ENCODE peak calls at places on chromosomes 1 and 21, in six cellular contexts. C, T, R, I, F and H are unnamed samples.

GRCh38 chr1:187477103-187477502 is 648.4 kb downstream of the PLA2G4A start:
- DNase-seq in C (no peak), I (no peak), T (no peak), F (no peak), R (no peak), H (peak)

GRCh38 chr1:25828491-25828890 is 8.7 kb downstream of the MTFR1L start:
- DNase-seq in C (no peak), I (no peak), T (no peak), F (no peak), R (no peak), H (no peak)

GRCh38 chr1:2834741-2835564 is 33.5 kb upstream of the TTC34 start:
- DNase-seq in C (no peak), I (no peak), F (no peak), T (no peak), R (no peak), H (no peak)

GRCh38 chr1:1272341-1273151 is 1.1 kb downstream of the UBE2J2 start:
- DNase-seq in T (no peak), I (no peak), C (no peak), R (no peak), F (no peak), H (no peak)

GRCh38 chr1:151720974-151721787 is at the start of gene RIIAD1:
- DNase-seq in R (no peak), I (no peak), C (peak), F (peak), T (peak), H (peak)

GRCh38 chr21:33185852-33186251 is 43.9 kb upstream of the IFNAR2 start:
- DNase-seq in R (no peak), C (no peak), I (no peak), T (no peak), F (no peak), H (no peak)

GRCh38 chr1:211903490-211904260 is 73.1 kb upstream of the LPGAT1 start:
- DNase-seq in C (no peak), I (no peak), R (no peak), F (no peak), T (no peak), H (no peak)

GRCh38 chr1:47837866-47838561 is 159.2 kb downstream of the TRABD2B start:
- DNase-seq in T (no peak), C (no peak), R (no peak), F (no peak), I (no peak), H (no peak)